ENCODE peak calls at places on chromosome 18, in nine cellular contexts. One of them, this sample, is unnamed.

GRCh38 chr18:42268793-42269192 is 313.8 kb downstream of the PIK3C3 start:
- DNase-seq in NCI-H1092: no peak
- DNase-seq in foreskin fibroblast: no peak
- DNase-seq in stimulated activated CD8-positive, alpha-beta memory T cell treated with anti-CD3 and anti-CD28 coated beads, Interleukin-15, amount 100 ng/mL, for 4 hours: no peak
- DNase-seq in NCI-H460: no peak
- DNase-seq in psoas muscle: no peak
- DNase-seq in HEK293T: no peak
- DNase-seq in kidney: no peak
- DNase-seq in left colon: no peak
- DNase-seq in this sample: no peak

GRCh38 chr18:4510709-4511108 is 55.6 kb upstream of the DLGAP1 start:
- DNase-seq in kidney: no peak
- DNase-seq in foreskin fibroblast: peak
- DNase-seq in psoas muscle: no peak
- DNase-seq in left colon: no peak
- DNase-seq in NCI-H1092: no peak
- DNase-seq in stimulated activated CD8-positive, alpha-beta memory T cell treated with anti-CD3 and anti-CD28 coated beads, Interleukin-15, amount 100 ng/mL, for 4 hours: no peak
- DNase-seq in HEK293T: peak
- DNase-seq in NCI-H460: no peak
- DNase-seq in this sample: peak

GRCh38 chr18:1438458-1438910 is 533.8 kb downstream of the ADCYAP1 start:
- DNase-seq in HEK293T: no peak
- DNase-seq in left colon: no peak
- DNase-seq in stimulated activated CD8-positive, alpha-beta memory T cell treated with anti-CD3 and anti-CD28 coated beads, Interleukin-15, amount 100 ng/mL, for 4 hours: no peak
- DNase-seq in NCI-H1092: no peak
- DNase-seq in foreskin fibroblast: no peak
- DNase-seq in kidney: no peak
- DNase-seq in psoas muscle: no peak
- DNase-seq in NCI-H460: peak
- DNase-seq in this sample: no peak

GRCh38 chr18:79200546-79201268 is 131.5 kb downstream of the ATP9B start:
- DNase-seq in left colon: peak
- DNase-seq in NCI-H1092: no peak
- DNase-seq in foreskin fibroblast: peak
- DNase-seq in NCI-H460: no peak
- DNase-seq in psoas muscle: peak
- DNase-seq in HEK293T: peak
- DNase-seq in kidney: peak
- DNase-seq in stimulated activated CD8-positive, alpha-beta memory T cell treated with anti-CD3 and anti-CD28 coated beads, Interleukin-15, amount 100 ng/mL, for 4 hours: no peak
- DNase-seq in this sample: peak

GRCh38 chr18:51275712-51276473 is 78.4 kb upstream of the MEX3C start:
- DNase-seq in left colon: no peak
- DNase-seq in NCI-H1092: no peak
- DNase-seq in psoas muscle: peak
- DNase-seq in kidney: no peak
- DNase-seq in NCI-H460: no peak
- DNase-seq in foreskin fibroblast: no peak
- DNase-seq in HEK293T: no peak
- DNase-seq in stimulated activated CD8-positive, alpha-beta memory T cell treated with anti-CD3 and anti-CD28 coated beads, Interleukin-15, amount 100 ng/mL, for 4 hours: no peak
- DNase-seq in this sample: peak

GRCh38 chr18:78999939-79000338 is 20.3 kb downstream of the SALL3 start:
- DNase-seq in NCI-H460: no peak
- DNase-seq in foreskin fibroblast: no peak
- DNase-seq in psoas muscle: no peak
- DNase-seq in NCI-H1092: peak
- DNase-seq in left colon: no peak
- DNase-seq in stimulated activated CD8-positive, alpha-beta memory T cell treated with anti-CD3 and anti-CD28 coated beads, Interleukin-15, amount 100 ng/mL, for 4 hours: no peak
- DNase-seq in HEK293T: no peak
- DNase-seq in kidney: no peak
- DNase-seq in this sample: no peak

GRCh38 chr18:66560092-66560491 is 43.8 kb downstream of the CDH19 start:
- DNase-seq in NCI-H460: peak
- DNase-seq in stimulated activated CD8-positive, alpha-beta memory T cell treated with anti-CD3 and anti-CD28 coated beads, Interleukin-15, amount 100 ng/mL, for 4 hours: no peak
- DNase-seq in HEK293T: peak
- DNase-seq in NCI-H1092: peak
- DNase-seq in kidney: no peak
- DNase-seq in psoas muscle: no peak
- DNase-seq in foreskin fibroblast: peak
- DNase-seq in left colon: no peak
- DNase-seq in this sample: no peak

GRCh38 chr18:9022397-9023170 is 79.9 kb upstream of the NDUFV2 start:
- DNase-seq in HEK293T: no peak
- DNase-seq in psoas muscle: no peak
- DNase-seq in NCI-H1092: no peak
- DNase-seq in NCI-H460: no peak
- DNase-seq in stimulated activated CD8-positive, alpha-beta memory T cell treated with anti-CD3 and anti-CD28 coated beads, Interleukin-15, amount 100 ng/mL, for 4 hours: no peak
- DNase-seq in left colon: no peak
- DNase-seq in kidney: peak
- DNase-seq in foreskin fibroblast: no peak
- DNase-seq in this sample: no peak

GRCh38 chr18:61870151-61870550 is 22.7 kb downstream of the RNF152 start:
- DNase-seq in left colon: no peak
- DNase-seq in kidney: no peak
- DNase-seq in stimulated activated CD8-positive, alpha-beta memory T cell treated with anti-CD3 and anti-CD28 coated beads, Interleukin-15, amount 100 ng/mL, for 4 hours: no peak
- DNase-seq in NCI-H460: no peak
- DNase-seq in psoas muscle: no peak
- DNase-seq in foreskin fibroblast: peak
- DNase-seq in HEK293T: no peak
- DNase-seq in NCI-H1092: no peak
- DNase-seq in this sample: peak

This sample was measured in fibroblast of gingiva.